ENCODE peak calls at places on chromosome 11, in eight cellular contexts. U, O, D, N, K, W, G and A are unnamed samples. For H3K36me3 and H3K27me3, the result is how much of the 10 kb centered on the place peaks cover.

GRCh38 chr11:21485011-21485410 is 707.9 kb upstream of the ANO5 start:
- DNase-seq in U (no peak), O (no peak), D (no peak), N (no peak), K (no peak), W (no peak), G (no peak), A (no peak)

GRCh38 chr11:70582886-70583641 is 184.7 kb downstream of the CTTN start:
- DNase-seq in U (no peak), O (no peak), D (no peak), N (no peak), K (no peak), W (no peak), G (no peak), A (no peak)

GRCh38 chr11:4068962-4069361 is 25.6 kb upstream of the RRM1 start:
- DNase-seq in U (no peak), O (no peak), D (no peak), N (no peak), K (no peak), W (no peak), G (no peak), A (no peak)

GRCh38 chr11:37449146-37449545 is 851.1 kb upstream of the RAG2 start:
- DNase-seq in U (peak), O (no peak), D (no peak), N (no peak), K (no peak), W (peak), G (no peak), A (no peak)

GRCh38 chr11:112302226-112302868 is 41.7 kb upstream of the PLET1 start:
- DNase-seq in U (no peak), O (no peak), D (no peak), N (no peak), K (no peak), W (no peak), G (no peak), A (no peak)

GRCh38 chr11:133903875-133904817 is 52.6 kb downstream of the IGSF9B start:
- DNase-seq in U (no peak), O (no peak), D (peak), N (no peak), K (no peak), W (no peak), G (no peak), A (no peak)

GRCh38 chr11:44564653-44565007 is 833 bp upstream of the CD82 start:
- DNase-seq in U (no peak), O (peak), D (peak), N (peak), K (no peak), W (peak), G (no peak), A (peak)

GRCh38 chr11:103596323-103596722 is 440.1 kb upstream of the DDI1 start:
- DNase-seq in U (no peak), O (no peak), D (no peak), N (no peak), K (no peak), W (peak), G (no peak), A (no peak)

GRCh38 chr11:57491371-57492061 is 24.0 kb downstream of the SLC43A1 start:
- DNase-seq in U (no peak), O (no peak), D (no peak), N (peak), K (no peak), W (no peak), G (peak), A (peak)

GRCh38 chr11:78337554-78337924 is 80.1 kb downstream of the GAB2 start:
- DNase-seq in U (no peak), O (no peak), D (no peak), N (no peak), K (no peak), W (no peak), G (no peak), A (no peak)

GRCh38 chr11:76443254-76443935 is 1.4 kb upstream of the EMSY start:
- DNase-seq in U (no peak), O (no peak), D (no peak), N (no peak), K (no peak), W (peak), G (no peak), A (no peak)

GRCh38 chr11:18243783-18244362 is 4.6 kb downstream of the SAA2 start:
- DNase-seq in U (peak), O (no peak), D (no peak), N (peak), K (peak), W (peak), G (peak), A (peak)

GRCh38 chr11:3662856-3663255 is 8.3 kb downstream of the CHRNA10 start:
- DNase-seq in U (no peak), O (no peak), D (no peak), N (no peak), K (no peak), W (no peak), G (no peak), A (no peak)

GRCh38 chr11:131661137-131661536 is 290.7 kb downstream of the NTM start:
- DNase-seq in U (no peak), O (no peak), D (no peak), N (no peak), K (no peak), W (no peak), G (no peak), A (no peak)

GRCh38 chr11:12559011-12559410 is 115.2 kb upstream of the TEAD1 start:
- DNase-seq in U (no peak), O (no peak), D (no peak), N (no peak), K (no peak), W (no peak), G (no peak), A (no peak)

GRCh38 chr11:12565406-12565805 is 108.8 kb upstream of the TEAD1 start:
- DNase-seq in U (no peak), O (no peak), D (no peak), N (no peak), K (no peak), W (no peak), G (no peak), A (no peak)

GRCh38 chr11:12560861-12561260 is 113.4 kb upstream of the TEAD1 start:
- DNase-seq in U (no peak), O (no peak), D (no peak), N (no peak), K (no peak), W (no peak), G (no peak), A (no peak)

GRCh38 chr11:12560362-12560761 is 113.9 kb upstream of the TEAD1 start:
- DNase-seq in U (no peak), O (no peak), D (no peak), N (no peak), K (no peak), W (no peak), G (no peak), A (no peak)

GRCh38 chr11:12564012-12564411 is 110.2 kb upstream of the TEAD1 start:
- DNase-seq in U (no peak), O (no peak), D (no peak), N (no peak), K (no peak), W (no peak), G (no peak), A (no peak)
- H3K36me3 ChIP-seq in U (under half), O (under half), D (under half), N (under half), K (under half), W (under half), G (under half), A (under half)

DNA sequence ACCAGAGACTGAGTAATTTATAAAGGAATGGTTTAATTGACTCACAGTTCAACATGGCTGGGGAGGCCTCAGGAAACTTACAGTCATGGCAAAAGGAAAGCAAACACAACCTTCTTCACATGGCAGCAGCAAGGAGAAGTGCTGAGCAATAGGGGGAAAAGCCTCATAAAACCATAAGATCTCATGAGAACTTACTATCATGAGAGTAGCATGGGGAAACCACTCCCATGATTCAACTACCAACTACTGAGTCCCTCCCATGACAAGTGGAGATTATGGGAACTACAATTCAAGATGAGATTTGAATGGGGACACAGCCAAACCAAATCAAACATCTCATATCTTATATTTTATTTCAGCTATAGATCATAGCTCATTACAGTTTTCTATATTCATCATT is 33.0 kb downstream of the GRIA4 start:
- DNase-seq in U (no peak), O (no peak), D (no peak), N (no peak), K (no peak), W (no peak), G (no peak), A (no peak)
- H3K27me3 ChIP-seq in U (under half), O (under half), D (under half), N (under half), K (under half), W (under half), G (under half), A (under half)

DNA sequence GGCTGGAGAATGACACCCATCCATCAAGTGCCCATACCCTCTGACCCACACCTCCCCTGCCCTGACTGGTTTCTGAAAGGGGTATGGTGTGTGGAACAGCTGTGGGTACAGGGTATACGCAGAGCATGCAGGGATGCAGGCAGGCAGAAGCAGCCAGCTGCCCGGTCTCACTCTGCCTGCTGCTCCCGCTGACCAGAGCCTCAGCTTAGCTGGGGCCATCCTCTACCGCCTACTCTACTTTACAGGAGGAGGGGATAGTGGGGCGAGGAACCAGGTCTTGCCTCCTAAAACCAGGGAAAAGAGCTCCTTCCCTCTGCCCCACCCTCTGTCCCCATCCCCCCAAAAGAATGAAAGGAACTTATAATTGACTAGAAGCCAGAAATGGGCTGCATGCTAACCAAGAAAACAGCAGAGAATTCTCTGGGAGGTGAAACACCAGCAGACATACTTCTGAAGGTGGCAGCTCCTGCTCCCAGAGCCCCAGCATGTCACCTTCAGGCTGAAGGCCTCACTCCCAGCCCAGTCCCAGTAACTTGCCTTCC is 13.0 kb upstream of the CHRM4 start:
- DNase-seq in U (no peak), O (no peak), D (no peak), N (no peak), K (no peak), W (no peak), G (no peak), A (no peak)
- H3K4me3 ChIP-seq in U (no peak), O (no peak), D (no peak), N (no peak), K (no peak), W (no peak), G (no peak), A (no peak)

GRCh38 chr11:46286789-46287188 is 9.3 kb downstream of the CREB3L1 start:
- DNase-seq in U (no peak), O (no peak), D (no peak), N (no peak), K (no peak), W (no peak), G (no peak), A (no peak)

GRCh38 chr11:46290598-46291309 is 13.3 kb downstream of the CREB3L1 start:
- DNase-seq in U (no peak), O (peak), D (peak), N (peak), K (peak), W (no peak), G (no peak), A (peak)

GRCh38 chr11:46290021-46290420 is 12.6 kb downstream of the CREB3L1 start:
- DNase-seq in U (no peak), O (no peak), D (no peak), N (no peak), K (no peak), W (no peak), G (no peak), A (no peak)

GRCh38 chr11:46285594-46286033 is 8.2 kb downstream of the CREB3L1 start:
- DNase-seq in U (no peak), O (no peak), D (no peak), N (no peak), K (no peak), W (no peak), G (no peak), A (no peak)

DNA sequence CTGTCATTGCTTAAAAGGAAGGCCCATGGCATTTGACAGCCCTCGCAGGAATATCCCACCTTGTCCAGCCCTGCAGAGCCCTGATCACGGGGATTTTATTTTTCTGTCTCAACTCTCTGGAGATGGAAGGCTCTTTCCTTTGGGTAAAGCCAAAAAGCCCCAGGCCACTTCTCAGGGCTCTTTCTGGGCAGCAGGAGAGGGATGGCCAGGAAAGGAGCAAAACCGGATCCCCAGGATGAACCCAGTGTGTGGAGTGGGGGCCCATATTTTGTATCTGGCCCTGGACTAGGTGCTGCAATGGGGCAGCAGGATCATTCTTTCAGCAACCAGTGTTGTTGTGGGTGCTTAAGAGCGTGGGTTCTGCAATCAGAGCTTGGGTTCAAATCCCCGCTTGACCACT is 11.0 kb downstream of the CREB3L1 start:
- DNase-seq in U (no peak), O (no peak), D (no peak), N (no peak), K (no peak), W (no peak), G (no peak), A (no peak)
- H3K36me3 ChIP-seq in U (under half), O (under half), D (under half), N (under half), K (under half), W (under half), G (under half), A (under half)

GRCh38 chr11:124841765-124842700 is 23.2 kb upstream of the ROBO3 start:
- DNase-seq in U (no peak), O (no peak), D (no peak), N (no peak), K (no peak), W (no peak), G (no peak), A (no peak)
- H3K27me3 ChIP-seq in U (half or more), O (half or more), D (half or more), N (half or more), K (half or more), W (half or more), G (under half), A (under half)

GRCh38 chr11:61827573-61828378 is at the start of gene FADS2:
- DNase-seq in U (no peak), O (peak), D (no peak), N (peak), K (peak), W (peak), G (peak), A (peak)

GRCh38 chr11:61829806-61830205 is 1.7 kb downstream of the FADS2 start:
- DNase-seq in U (no peak), O (no peak), D (no peak), N (no peak), K (no peak), W (no peak), G (no peak), A (no peak)

GRCh38 chr11:61828629-61829407 is 718 bp downstream of the FADS2 start:
- DNase-seq in U (no peak), O (peak), D (no peak), N (no peak), K (peak), W (peak), G (peak), A (peak)

GRCh38 chr11:61826930-61827572 is 1.0 kb upstream of the FADS2 start:
- DNase-seq in U (no peak), O (no peak), D (no peak), N (no peak), K (no peak), W (no peak), G (no peak), A (no peak)

GRCh38 chr11:61828379-61828628 is 204 bp downstream of the FADS2 start:
- DNase-seq in U (no peak), O (no peak), D (no peak), N (no peak), K (no peak), W (no peak), G (no peak), A (no peak)
- H3K4me3 ChIP-seq in U (peak), O (peak), D (peak), N (peak), K (peak), W (peak), G (peak), A (peak)

DNA sequence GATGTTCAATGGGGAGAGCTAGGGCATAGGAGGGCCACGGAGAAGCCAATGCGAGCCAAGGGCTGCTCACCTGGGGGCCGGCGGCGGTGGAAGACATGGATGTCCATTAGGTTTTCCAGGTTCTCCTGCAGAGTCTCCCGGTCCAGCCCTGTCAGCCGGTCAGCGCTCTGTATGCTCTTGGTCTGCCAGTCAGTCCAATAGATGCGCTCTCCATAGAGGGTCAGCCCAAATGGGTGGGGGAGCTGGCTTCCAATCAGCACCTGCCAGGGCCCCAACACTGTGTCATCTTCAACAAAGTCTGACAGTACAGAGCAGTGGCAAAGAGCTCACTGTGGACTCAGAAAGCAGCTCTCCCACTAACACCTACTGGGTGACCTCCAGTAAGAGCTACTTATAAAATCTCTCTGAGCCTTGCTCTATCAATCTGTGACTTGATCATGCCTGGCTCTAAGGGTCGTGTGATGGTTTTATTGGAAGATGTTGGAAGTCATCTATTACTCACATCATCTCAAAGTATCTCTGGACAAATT is 33.0 kb upstream of the CKAP5 start:
- DNase-seq in U (no peak), O (no peak), D (no peak), N (no peak), K (no peak), W (no peak), G (no peak), A (no peak)
- H3K36me3 ChIP-seq in U (under half), O (under half), D (under half), N (under half), K (under half), W (under half), G (under half), A (under half)

GRCh38 chr11:64078905-64079304 is 43.2 kb downstream of the FLRT1 start:
- DNase-seq in U (no peak), O (no peak), D (no peak), N (no peak), K (no peak), W (no peak), G (no peak), A (no peak)
- H3K27me3 ChIP-seq in U (under half), O (under half), D (under half), N (under half), K (under half), W (under half), G (under half), A (under half)

GRCh38 chr11:129945377-129945776 is 50.0 kb upstream of the NFRKB start:
- DNase-seq in U (no peak), O (no peak), D (no peak), N (no peak), K (no peak), W (no peak), G (no peak), A (no peak)
- H3K4me3 ChIP-seq in U (no peak), O (no peak), D (no peak), N (no peak), K (no peak), W (no peak), G (no peak), A (no peak)